ENCODE peak calls at places on chromosome 13, in ten cellular contexts. C is pancreas; T is H1; M is CD8-positive, alpha-beta memory T cell; P is A673; R is right atrium auricular region; W is colonic mucosa; D is GM23248; G is fibroblast of villous mesenchyme; J is astrocyte of the cerebellum. A is an unnamed sample.

GRCh38 chr13:111976474-111977183 is 90.3 kb upstream of the SOX1 start:
- DNase-seq in J (no peak), T (no peak), D (no peak), W (no peak), R (no peak), P (peak; percentile 40), C (no peak), M (no peak), G (no peak), A (no peak)

GRCh38 chr13:73450583-73450982 is 391.8 kb downstream of the KLF5 start:
- DNase-seq in D (no peak), M (no peak), C (no peak), P (no peak), W (no peak), T (no peak), J (peak; percentile 60), R (no peak), G (peak; percentile 3), A (no peak)

GRCh38 chr13:113291997-113292862 is 4.8 kb upstream of the LAMP1 start:
- DNase-seq in R (peak; percentile 63), J (no peak), T (peak; percentile 53), G (peak; percentile 37), C (no peak), D (peak; percentile 63), M (no peak), P (peak; percentile 25), W (peak; percentile 31), A (no peak)

GRCh38 chr13:51112771-51113170 is 1.7 kb upstream of the C13orf42 start:
- DNase-seq in R (no peak), P (no peak), C (no peak), W (no peak), D (no peak), T (no peak), M (no peak), J (no peak), G (no peak), A (no peak)

GRCh38 chr13:84870190-84870589 is 929.0 kb downstream of the SLITRK6 start:
- DNase-seq in P (peak; percentile 48), G (no peak), C (no peak), D (peak; percentile 6), M (no peak), R (no peak), W (no peak), T (no peak), J (no peak), A (no peak)

GRCh38 chr13:30698488-30699005 is 36.8 kb upstream of the ALOX5AP start:
- DNase-seq in D (no peak), W (no peak), T (no peak), J (no peak), P (no peak), R (no peak), G (no peak), C (no peak), M (no peak), A (no peak)

GRCh38 chr13:51619614-51620013 is 35.4 kb downstream of the WDFY2 start:
- DNase-seq in D (peak; percentile 88), R (no peak), T (no peak), W (no peak), J (peak; percentile 18), P (no peak), M (no peak), G (peak; percentile 48), C (no peak), A (peak; percentile 62)

GRCh38 chr13:75395056-75395455 is 86.9 kb downstream of the TBC1D4 start:
- DNase-seq in C (no peak), D (no peak), R (no peak), M (no peak), J (no peak), W (no peak), T (no peak), G (no peak), P (no peak), A (no peak)

GRCh38 chr13:101406787-101407186 is 9.5 kb downstream of the NALCN start:
- DNase-seq in D (peak; percentile 35), W (no peak), J (no peak), P (no peak), M (no peak), R (no peak), G (no peak), C (no peak), T (no peak), A (no peak)

GRCh38 chr13:60617863-60618733 is 221.1 kb downstream of the TDRD3 start:
- DNase-seq in D (peak; percentile 68), G (peak; percentile 29), R (no peak), J (peak; percentile 45), T (peak; percentile 54), P (peak; percentile 67), C (no peak), W (no peak), M (no peak), A (no peak)

GRCh38 chr13:58960909-58961308 is 1202.8 kb downstream of the DIAPH3 start:
- DNase-seq in G (no peak), C (no peak), P (peak; percentile 30), J (peak; percentile 35), M (no peak), D (peak; percentile 2), R (no peak), W (no peak), T (no peak), A (peak; percentile 3)

DNA sequence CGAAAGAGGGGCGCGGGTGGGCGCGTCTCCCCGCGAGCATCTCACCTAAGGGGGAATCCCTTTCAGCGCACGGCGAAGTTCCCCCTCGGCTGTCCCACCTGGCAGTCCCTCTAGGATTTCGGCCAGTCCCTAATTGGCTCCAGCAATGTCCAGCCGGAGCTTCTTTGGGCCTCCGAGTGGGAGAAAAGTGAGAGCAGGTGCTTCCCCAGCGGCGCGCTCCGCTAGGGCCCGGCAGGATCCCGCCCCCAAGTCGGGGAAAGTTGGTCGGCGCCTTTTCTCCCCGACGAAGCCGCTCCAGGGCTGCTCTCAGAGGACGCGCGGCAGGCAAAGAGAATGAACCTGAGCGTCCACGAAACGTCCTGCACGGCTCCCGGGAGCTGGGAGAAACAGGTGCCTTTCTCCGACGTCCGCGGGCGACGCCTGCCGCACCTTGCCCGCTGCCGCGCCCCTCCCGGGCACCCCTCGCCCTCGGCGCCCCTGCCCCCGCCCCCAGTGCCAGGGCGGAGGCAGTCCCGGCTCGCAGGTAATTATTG is 366 bp upstream of the KL start:
- DNase-seq in T (peak; percentile 57), W (peak; percentile 31), M (no peak), C (no peak), R (no peak), G (no peak), D (peak; percentile 8), P (no peak), J (no peak), A (no peak)
- H3K4me3 ChIP-seq in T (peak overlapping the region; percentile 60), W (peak overlapping the region; percentile 31), M (no peak overlapping the region), C (peak overlapping the region; percentile 55), R (peak overlapping the region; percentile 68), G (no peak overlapping the region), D (no peak overlapping the region), P (peak overlapping the region; percentile 44), J (peak overlapping the region; percentile 5), A (no peak overlapping the region)

GRCh38 chr13:102825400-102825799 is 20.4 kb upstream of the ERCC5 start:
- DNase-seq in D (no peak), G (no peak), J (no peak), R (no peak), W (no peak), M (no peak), P (no peak), T (no peak), C (no peak), A (no peak)

GRCh38 chr13:102830646-102831045 is 15.2 kb upstream of the ERCC5 start:
- DNase-seq in C (peak; percentile 11), D (no peak), R (no peak), T (no peak), W (peak; percentile 76), G (no peak), J (no peak), M (no peak), P (peak; percentile 48), A (no peak)

GRCh38 chr13:102825921-102826706 is 19.7 kb upstream of the ERCC5 start:
- DNase-seq in C (no peak), T (no peak), W (no peak), R (no peak), J (peak; percentile 93), M (no peak), D (peak; percentile 97), G (peak; percentile 90), P (peak; percentile 91), A (peak; percentile 77)
- H3K4me3 ChIP-seq in C (no peak overlapping the region), T (no peak overlapping the region), W (no peak overlapping the region), R (no peak overlapping the region), J (peak overlapping the region; percentile 29), M (no peak overlapping the region), D (peak overlapping the region; percentile 78), G (peak overlapping the region; percentile 49), P (peak overlapping the region; percentile 17), A (peak overlapping the region; percentile 29)

GRCh38 chr13:41499452-41499851 is 42.1 kb downstream of the RGCC start:
- DNase-seq in J (no peak), D (no peak), C (no peak), R (no peak), P (no peak), M (no peak), G (no peak), T (no peak), W (no peak), A (no peak)

GRCh38 chr13:41502021-41502420 is 44.7 kb downstream of the RGCC start:
- DNase-seq in M (no peak), J (no peak), P (no peak), T (no peak), G (no peak), R (no peak), W (no peak), D (no peak), C (no peak), A (no peak)

GRCh38 chr13:41501281-41501680 is 43.9 kb downstream of the RGCC start:
- DNase-seq in W (no peak), P (no peak), D (no peak), R (no peak), T (no peak), M (no peak), J (no peak), C (no peak), G (no peak), A (no peak)

GRCh38 chr13:41502676-41503075 is 45.3 kb downstream of the RGCC start:
- DNase-seq in D (no peak), P (no peak), G (no peak), R (no peak), W (no peak), T (no peak), M (no peak), C (no peak), J (no peak), A (no peak)

DNA sequence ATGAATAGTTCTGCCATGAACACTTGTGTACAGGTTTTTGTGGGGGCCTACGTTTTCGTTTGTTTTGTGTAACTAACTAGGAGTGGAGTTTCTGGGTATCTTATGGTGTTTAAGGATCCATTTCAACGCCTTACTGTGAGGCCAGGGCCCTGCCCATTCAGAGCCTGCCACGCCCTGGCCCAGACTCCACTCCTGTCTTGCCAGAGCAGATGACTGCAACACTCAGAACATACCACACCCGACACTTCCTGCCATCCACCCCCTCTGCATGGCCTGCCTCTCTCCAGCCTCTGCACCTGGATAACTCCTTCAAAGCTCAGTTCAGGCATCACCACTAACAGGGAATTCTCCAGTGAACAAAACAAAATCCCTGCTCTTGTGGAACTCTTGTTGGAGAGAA is 43.2 kb downstream of the RGCC start:
- DNase-seq in P (no peak), C (no peak), J (no peak), M (no peak), R (no peak), W (no peak), G (no peak), T (no peak), D (peak; percentile 55), A (no peak)
- H3K4me3 ChIP-seq in P (no peak overlapping the region), C (no peak overlapping the region), J (no peak overlapping the region), M (no peak overlapping the region), R (no peak overlapping the region), W (no peak overlapping the region), G (no peak overlapping the region), T (no peak overlapping the region), D (no peak overlapping the region), A (no peak overlapping the region)

GRCh38 chr13:40652588-40652940 is 13.9 kb downstream of the FOXO1 start:
- DNase-seq in P (no peak), T (no peak), G (peak; percentile 51), W (no peak), R (no peak), D (no peak), C (no peak), M (no peak), J (no peak), A (no peak)
- H3K4me3 ChIP-seq in P (no peak overlapping the region), T (peak overlapping the region; percentile 48), G (no peak overlapping the region), W (no peak overlapping the region), R (no peak overlapping the region), D (no peak overlapping the region), C (no peak overlapping the region), M (no peak overlapping the region), J (no peak overlapping the region), A (no peak overlapping the region)

A was measured in skeletal muscle cell.